ENCODE peak calls at places on chromosomes 5 and 9, in four cellular contexts. K is psoas muscle, Y is HCT116, J is endothelial cell. E is an unnamed sample.

GRCh38 chr9:121776009-121776738 is 124.7 kb downstream of the DAB2IP start:
- DNase-seq in J (no peak), K (no peak), Y (no peak), E (no peak)

GRCh38 chr9:2526071-2526862 is 95.3 kb upstream of the VLDLR start:
- DNase-seq in J (no peak), Y (no peak), K (no peak), E (no peak)

GRCh38 chr5:132251220-132251725 is 6.2 kb upstream of the PDLIM4 start:
- DNase-seq in K (no peak), J (no peak), Y (no peak), E (no peak)

GRCh38 chr5:169218862-169219261 is 82.1 kb downstream of the SLIT3 start:
- DNase-seq in Y (no peak), K (no peak), J (no peak), E (no peak)

GRCh38 chr9:91784673-91785402 is 165.2 kb downstream of the ROR2 start:
- DNase-seq in K (no peak), J (no peak), Y (no peak), E (no peak)

GRCh38 chr5:146588331-146588730 is 72.3 kb upstream of the GPR151 start:
- DNase-seq in J (no peak), K (no peak), Y (no peak), E (no peak)

GRCh38 chr5:174106997-174107655 is 61.6 kb downstream of the NSG2 start:
- DNase-seq in Y (no peak), J (no peak), K (no peak), E (no peak)

GRCh38 chr9:123456011-123456410 is 100.0 kb downstream of the CRB2 start:
- DNase-seq in K (no peak), J (no peak), Y (no peak), E (no peak)

GRCh38 chr9:90766736-90767135 is 34.9 kb upstream of the SYK start:
- DNase-seq in J (no peak), Y (no peak), K (no peak), E (no peak)

GRCh38 chr5:172003750-172004149 is 2.7 kb downstream of the FBXW11 start:
- DNase-seq in Y (no peak), K (no peak), J (no peak), E (no peak)

DNA sequence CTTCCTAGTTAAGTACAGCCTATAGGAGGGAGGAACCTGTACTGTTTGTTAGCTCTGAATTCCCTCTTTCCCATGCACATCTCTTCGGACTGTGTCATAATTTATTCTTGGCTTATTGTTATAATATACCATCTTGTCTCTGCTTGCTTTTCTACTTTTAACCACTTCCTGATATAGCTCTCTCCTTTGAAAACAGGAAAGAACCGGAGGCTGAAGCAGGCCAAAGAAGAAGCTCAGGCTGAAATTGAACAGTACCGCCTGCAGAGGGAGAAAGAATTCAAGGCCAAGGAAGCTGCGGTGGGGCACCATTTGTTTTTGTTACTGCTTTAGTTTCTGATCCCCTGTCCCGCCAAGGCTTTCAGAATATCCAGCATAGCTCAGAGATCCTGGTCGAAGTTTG is 4.8 kb downstream of the ATP6V1G1 start:
- DNase-seq in J (peak), K (no peak), Y (no peak), E (no peak)
- TF ChIP-seq CTCF in J (no peak), K (peak), Y (no peak), E (no peak)

DNA sequence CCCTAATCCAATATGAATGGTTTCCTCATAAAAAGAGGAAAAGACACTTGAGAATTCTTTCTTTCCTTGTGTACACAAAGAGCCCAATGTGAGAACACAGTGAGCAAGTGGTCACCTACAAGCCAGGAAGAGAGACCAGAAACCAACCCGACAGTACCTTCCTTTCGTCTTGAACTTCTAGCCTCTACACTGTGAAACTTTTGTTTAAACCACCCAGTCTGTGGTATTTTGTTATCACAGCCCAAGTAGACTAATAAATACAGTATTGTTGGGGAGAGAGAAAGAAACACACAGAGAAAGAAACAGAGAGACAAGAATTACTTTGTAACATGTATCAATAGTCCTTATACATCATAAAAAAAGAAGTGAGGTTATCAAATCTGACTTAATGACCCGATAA is 37.2 kb downstream of the CENPK start:
- DNase-seq in Y (no peak), K (no peak), J (no peak), E (no peak)
- TF ChIP-seq CTCF in Y (no peak), K (no peak), J (no peak), E (no peak)

GRCh38 chr9:131382850-131383729 is 10.8 kb upstream of the PRRC2B start:
- DNase-seq in K (peak), J (no peak), Y (no peak), E (no peak)

GRCh38 chr9:131387394-131387793 is 6.5 kb upstream of the PRRC2B start:
- DNase-seq in K (no peak), Y (no peak), J (no peak), E (no peak)

GRCh38 chr9:131390990-131391389 is 2.9 kb upstream of the PRRC2B start:
- DNase-seq in Y (no peak), J (no peak), K (no peak), E (no peak)

GRCh38 chr9:131385296-131385695 is 8.6 kb upstream of the PRRC2B start:
- DNase-seq in Y (no peak), J (no peak), K (no peak), E (no peak)

GRCh38 chr9:131386258-131386657 is 7.6 kb upstream of the PRRC2B start:
- DNase-seq in J (no peak), Y (no peak), K (no peak), E (no peak)
- TF ChIP-seq CTCF in J (no peak), Y (no peak), K (no peak), E (no peak)

GRCh38 chr9:14652729-14653377 is 40.4 kb downstream of the ZDHHC21 start:
- DNase-seq in Y (no peak), K (no peak), J (no peak), E (no peak)
- TF ChIP-seq CTCF in Y (no peak), K (peak), J (peak), E (peak)

GRCh38 chr9:77897292-77897691 is 134.3 kb downstream of the GNAQ start:
- DNase-seq in J (no peak), K (no peak), Y (no peak), E (no peak)
- TF ChIP-seq CTCF in J (peak), K (peak), Y (no peak), E (no peak)

GRCh38 chr9:113597390-113598241 is 134.1 kb downstream of the RGS3 start:
- DNase-seq in Y (no peak), J (no peak), K (no peak), E (no peak)
- TF ChIP-seq CTCF in Y (no peak), J (no peak), K (no peak), E (no peak)

GRCh38 chr9:101479337-101480045 is 43.9 kb upstream of the ALDOB start:
- DNase-seq in J (no peak), Y (no peak), K (no peak), E (peak)

GRCh38 chr9:101477736-101478135 is 42.2 kb upstream of the ALDOB start:
- DNase-seq in J (no peak), Y (no peak), K (no peak), E (no peak)

GRCh38 chr9:101477214-101477613 is 41.6 kb upstream of the ALDOB start:
- DNase-seq in Y (no peak), J (no peak), K (no peak), E (no peak)

GRCh38 chr9:101478906-101479305 is 43.3 kb upstream of the ALDOB start:
- DNase-seq in J (no peak), K (no peak), Y (no peak), E (no peak)

GRCh38 chr9:101478444-101478843 is 42.9 kb upstream of the ALDOB start:
- DNase-seq in Y (no peak), J (no peak), K (no peak), E (no peak)
- TF ChIP-seq CTCF in Y (peak), J (no peak), K (no peak), E (no peak)

GRCh38 chr5:4513381-4513780 is 626.7 kb upstream of the ADAMTS16 start:
- DNase-seq in Y (no peak), J (no peak), K (no peak), E (no peak)

GRCh38 chr5:4514067-4514648 is 626.0 kb upstream of the ADAMTS16 start:
- DNase-seq in J (no peak), Y (no peak), K (no peak), E (no peak)

DNA sequence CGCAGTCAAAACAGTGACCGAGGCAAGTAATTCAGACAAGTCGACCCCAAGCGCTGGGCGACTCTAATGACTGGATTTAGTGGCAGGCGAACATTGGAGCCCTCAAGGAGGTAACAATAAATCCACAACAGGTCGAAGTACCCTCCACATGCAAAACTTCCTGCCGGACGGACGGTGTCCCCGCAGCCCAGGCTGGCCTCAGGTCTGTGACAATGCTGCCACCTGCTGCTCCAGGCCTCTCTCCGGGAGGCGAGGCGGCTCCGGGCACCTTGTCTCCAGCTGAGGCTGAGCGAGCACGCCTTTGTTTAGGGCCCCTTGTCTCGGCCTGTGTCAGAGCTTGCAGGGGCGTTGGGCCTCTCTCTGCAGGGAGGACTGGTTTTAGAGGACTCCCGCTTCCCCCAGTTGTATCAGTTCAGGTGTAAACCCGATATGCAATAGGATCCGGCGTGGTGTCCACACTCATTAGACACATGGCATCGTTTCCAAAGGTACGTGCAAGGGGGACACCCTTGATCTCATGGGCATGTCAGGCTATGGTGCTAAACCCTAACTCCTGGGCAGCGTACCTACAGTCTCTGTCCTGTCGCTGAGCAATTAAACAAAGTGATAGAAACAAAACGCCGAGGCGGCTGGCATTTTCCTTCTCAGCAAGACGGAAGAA is 628.0 kb upstream of the ADAMTS16 start:
- DNase-seq in J (peak), K (no peak), Y (no peak), E (no peak)
- TF ChIP-seq CTCF in J (no peak), K (no peak), Y (no peak), E (no peak)